ENCODE peak calls at places on chromosomes 5 and 9, in seven cellular contexts. One of them, this sample, is unnamed.

GRCh38 chr5:83374547-83374946 is 97.0 kb upstream of the VCAN start:
- DNase-seq in AG10803: peak
- DNase-seq in colonic mucosa: no peak
- DNase-seq in CD8-positive, alpha-beta T cell: no peak
- DNase-seq in dorsolateral prefrontal cortex: no peak
- DNase-seq in thyroid gland: peak
- DNase-seq in DND-41: no peak
- DNase-seq in this sample: peak

GRCh38 chr5:126972062-126972895 is 58.1 kb downstream of the MARCHF3 start:
- DNase-seq in AG10803: no peak
- DNase-seq in colonic mucosa: peak
- DNase-seq in CD8-positive, alpha-beta T cell: peak
- DNase-seq in dorsolateral prefrontal cortex: no peak
- DNase-seq in thyroid gland: no peak
- DNase-seq in DND-41: no peak
- DNase-seq in this sample: peak

GRCh38 chr5:178238711-178239592 is 6.3 kb upstream of the PHYKPL start:
- DNase-seq in AG10803: no peak
- DNase-seq in colonic mucosa: no peak
- DNase-seq in CD8-positive, alpha-beta T cell: no peak
- DNase-seq in dorsolateral prefrontal cortex: no peak
- DNase-seq in thyroid gland: no peak
- DNase-seq in DND-41: no peak
- DNase-seq in this sample: no peak

GRCh38 chr9:118401551-118401950 is 697.3 kb downstream of the TLR4 start:
- DNase-seq in AG10803: no peak
- DNase-seq in colonic mucosa: no peak
- DNase-seq in CD8-positive, alpha-beta T cell: no peak
- DNase-seq in dorsolateral prefrontal cortex: no peak
- DNase-seq in thyroid gland: no peak
- DNase-seq in DND-41: no peak
- DNase-seq in this sample: no peak

GRCh38 chr9:136643596-136644342 is 18.9 kb upstream of the EGFL7 start:
- DNase-seq in AG10803: no peak
- DNase-seq in colonic mucosa: no peak
- DNase-seq in CD8-positive, alpha-beta T cell: no peak
- DNase-seq in dorsolateral prefrontal cortex: no peak
- DNase-seq in thyroid gland: no peak
- DNase-seq in DND-41: no peak
- DNase-seq in this sample: no peak

GRCh38 chr9:116842658-116843057 is 155.6 kb downstream of the TRIM32 start:
- DNase-seq in AG10803: no peak
- DNase-seq in colonic mucosa: no peak
- DNase-seq in CD8-positive, alpha-beta T cell: no peak
- DNase-seq in dorsolateral prefrontal cortex: no peak
- DNase-seq in thyroid gland: no peak
- DNase-seq in DND-41: no peak
- DNase-seq in this sample: no peak

GRCh38 chr9:34558341-34558740 is 31.2 kb downstream of the CNTFR start:
- DNase-seq in AG10803: no peak
- DNase-seq in colonic mucosa: no peak
- DNase-seq in CD8-positive, alpha-beta T cell: no peak
- DNase-seq in dorsolateral prefrontal cortex: no peak
- DNase-seq in thyroid gland: no peak
- DNase-seq in DND-41: no peak
- DNase-seq in this sample: no peak

GRCh38 chr9:14251146-14252071 is 62.5 kb downstream of the NFIB start:
- DNase-seq in AG10803: peak
- DNase-seq in colonic mucosa: peak
- DNase-seq in CD8-positive, alpha-beta T cell: no peak
- DNase-seq in dorsolateral prefrontal cortex: peak
- DNase-seq in thyroid gland: peak
- DNase-seq in DND-41: no peak
- DNase-seq in this sample: peak

GRCh38 chr5:92977766-92978555 is 603.1 kb downstream of the NR2F1-AS1 start:
- DNase-seq in AG10803: no peak
- DNase-seq in colonic mucosa: no peak
- DNase-seq in CD8-positive, alpha-beta T cell: no peak
- DNase-seq in dorsolateral prefrontal cortex: no peak
- DNase-seq in thyroid gland: no peak
- DNase-seq in DND-41: no peak
- DNase-seq in this sample: no peak

GRCh38 chr9:79242489-79242888 is 329.3 kb upstream of the TLE4 start:
- DNase-seq in AG10803: no peak
- DNase-seq in colonic mucosa: no peak
- DNase-seq in CD8-positive, alpha-beta T cell: no peak
- DNase-seq in dorsolateral prefrontal cortex: no peak
- DNase-seq in thyroid gland: no peak
- DNase-seq in DND-41: no peak
- DNase-seq in this sample: no peak

GRCh38 chr5:14148890-14149671 is 5.9 kb downstream of the TRIO start:
- DNase-seq in AG10803: no peak
- DNase-seq in colonic mucosa: no peak
- DNase-seq in CD8-positive, alpha-beta T cell: no peak
- DNase-seq in dorsolateral prefrontal cortex: no peak
- DNase-seq in thyroid gland: no peak
- DNase-seq in DND-41: no peak
- DNase-seq in this sample: no peak

GRCh38 chr5:23208959-23209431 is 298.4 kb upstream of the PRDM9 start:
- DNase-seq in AG10803: no peak
- DNase-seq in colonic mucosa: no peak
- DNase-seq in CD8-positive, alpha-beta T cell: no peak
- DNase-seq in dorsolateral prefrontal cortex: no peak
- DNase-seq in thyroid gland: no peak
- DNase-seq in DND-41: peak
- DNase-seq in this sample: peak

GRCh38 chr5:8611067-8611466 is 742.1 kb downstream of the MTRR start:
- DNase-seq in AG10803: no peak
- DNase-seq in colonic mucosa: no peak
- DNase-seq in CD8-positive, alpha-beta T cell: no peak
- DNase-seq in dorsolateral prefrontal cortex: no peak
- DNase-seq in thyroid gland: no peak
- DNase-seq in DND-41: no peak
- DNase-seq in this sample: no peak

GRCh38 chr5:24363789-24364534 is 280.8 kb downstream of the CDH10 start:
- DNase-seq in AG10803: no peak
- DNase-seq in colonic mucosa: no peak
- DNase-seq in CD8-positive, alpha-beta T cell: no peak
- DNase-seq in dorsolateral prefrontal cortex: no peak
- DNase-seq in thyroid gland: no peak
- DNase-seq in DND-41: no peak
- DNase-seq in this sample: no peak

GRCh38 chr9:21056931-21057330 is 20.8 kb downstream of the IFNB1 start:
- DNase-seq in AG10803: peak
- DNase-seq in colonic mucosa: no peak
- DNase-seq in CD8-positive, alpha-beta T cell: no peak
- DNase-seq in dorsolateral prefrontal cortex: no peak
- DNase-seq in thyroid gland: no peak
- DNase-seq in DND-41: no peak
- DNase-seq in this sample: no peak

GRCh38 chr9:21060919-21061561 is 16.7 kb downstream of the IFNB1 start:
- DNase-seq in AG10803: peak
- DNase-seq in colonic mucosa: no peak
- DNase-seq in CD8-positive, alpha-beta T cell: no peak
- DNase-seq in dorsolateral prefrontal cortex: no peak
- DNase-seq in thyroid gland: no peak
- DNase-seq in DND-41: peak
- DNase-seq in this sample: peak
- TF ChIP-seq CTCF in AG10803: peak
- TF ChIP-seq CTCF in colonic mucosa: no peak
- TF ChIP-seq CTCF in CD8-positive, alpha-beta T cell: no peak
- TF ChIP-seq CTCF in dorsolateral prefrontal cortex: no peak
- TF ChIP-seq CTCF in thyroid gland: no peak
- TF ChIP-seq CTCF in DND-41: peak
- TF ChIP-seq CTCF in this sample: peak

GRCh38 chr5:2391021-2391420 is 360.5 kb downstream of the IRX2 start:
- DNase-seq in AG10803: no peak
- DNase-seq in colonic mucosa: no peak
- DNase-seq in CD8-positive, alpha-beta T cell: no peak
- DNase-seq in dorsolateral prefrontal cortex: no peak
- DNase-seq in thyroid gland: no peak
- DNase-seq in DND-41: no peak
- DNase-seq in this sample: no peak
- TF ChIP-seq CTCF in AG10803: no peak
- TF ChIP-seq CTCF in colonic mucosa: no peak
- TF ChIP-seq CTCF in CD8-positive, alpha-beta T cell: no peak
- TF ChIP-seq CTCF in dorsolateral prefrontal cortex: no peak
- TF ChIP-seq CTCF in thyroid gland: no peak
- TF ChIP-seq CTCF in DND-41: no peak
- TF ChIP-seq CTCF in this sample: no peak

GRCh38 chr5:61162832-61163567 is 732 bp upstream of the SMIM15 start:
- DNase-seq in AG10803: peak
- DNase-seq in colonic mucosa: peak
- DNase-seq in CD8-positive, alpha-beta T cell: no peak
- DNase-seq in dorsolateral prefrontal cortex: no peak
- DNase-seq in thyroid gland: no peak
- DNase-seq in DND-41: no peak
- DNase-seq in this sample: peak

GRCh38 chr5:61159841-61160240 is 2.4 kb downstream of the SMIM15 start:
- DNase-seq in AG10803: no peak
- DNase-seq in colonic mucosa: no peak
- DNase-seq in CD8-positive, alpha-beta T cell: no peak
- DNase-seq in dorsolateral prefrontal cortex: no peak
- DNase-seq in thyroid gland: no peak
- DNase-seq in DND-41: no peak
- DNase-seq in this sample: peak

GRCh38 chr5:61160497-61160896 is 1.8 kb downstream of the SMIM15 start:
- DNase-seq in AG10803: no peak
- DNase-seq in colonic mucosa: no peak
- DNase-seq in CD8-positive, alpha-beta T cell: no peak
- DNase-seq in dorsolateral prefrontal cortex: no peak
- DNase-seq in thyroid gland: no peak
- DNase-seq in DND-41: no peak
- DNase-seq in this sample: no peak

GRCh38 chr5:61163905-61164304 is 1.6 kb upstream of the SMIM15 start:
- DNase-seq in AG10803: no peak
- DNase-seq in colonic mucosa: no peak
- DNase-seq in CD8-positive, alpha-beta T cell: no peak
- DNase-seq in dorsolateral prefrontal cortex: no peak
- DNase-seq in thyroid gland: no peak
- DNase-seq in DND-41: no peak
- DNase-seq in this sample: no peak

DNA sequence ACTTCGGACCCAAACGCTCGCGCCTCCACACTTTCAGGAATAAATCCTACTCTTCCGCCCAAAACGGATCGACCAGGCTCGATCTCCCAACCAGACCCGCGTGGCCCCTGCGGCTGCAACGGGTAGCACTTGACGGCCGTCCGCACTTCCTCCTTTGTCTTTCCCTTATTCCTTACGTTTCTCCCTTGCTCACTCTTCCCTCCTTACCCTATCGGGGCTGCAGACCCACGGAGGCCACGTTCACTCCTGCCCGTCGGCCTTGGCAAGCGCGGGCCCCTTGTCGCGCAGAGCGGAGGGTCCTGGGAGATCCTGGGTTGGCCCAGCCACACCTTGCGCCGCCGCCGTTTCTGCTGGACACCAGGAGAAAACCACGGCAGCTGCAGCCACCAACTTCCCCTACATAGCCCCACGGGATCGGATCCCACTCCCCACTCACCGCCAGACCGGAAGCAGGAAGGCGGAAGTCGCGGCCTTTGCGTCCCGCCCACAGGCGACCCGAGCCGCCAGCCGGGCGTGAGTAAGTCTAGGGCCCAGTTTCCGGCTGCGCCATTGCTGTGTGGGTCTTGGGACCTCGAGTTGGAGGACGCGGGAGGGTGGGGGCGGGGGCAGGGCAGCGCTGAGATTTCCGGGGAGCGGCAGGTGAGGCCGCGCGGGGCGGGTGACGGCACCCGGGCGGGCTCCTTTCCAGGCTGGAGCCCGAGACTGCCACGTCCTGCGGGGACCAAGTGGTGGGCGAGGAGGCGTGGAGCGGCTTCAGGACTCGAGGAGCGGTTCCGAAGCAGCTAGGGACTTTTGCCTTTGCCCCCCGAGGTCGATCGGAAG is at the start of gene SMIM15:
- DNase-seq in AG10803: peak
- DNase-seq in colonic mucosa: peak
- DNase-seq in CD8-positive, alpha-beta T cell: peak
- DNase-seq in dorsolateral prefrontal cortex: peak
- DNase-seq in thyroid gland: peak
- DNase-seq in DND-41: peak
- DNase-seq in this sample: peak
- TF ChIP-seq CTCF in AG10803: peak
- TF ChIP-seq CTCF in colonic mucosa: no peak
- TF ChIP-seq CTCF in CD8-positive, alpha-beta T cell: no peak
- TF ChIP-seq CTCF in dorsolateral prefrontal cortex: peak
- TF ChIP-seq CTCF in thyroid gland: no peak
- TF ChIP-seq CTCF in DND-41: no peak
- TF ChIP-seq CTCF in this sample: no peak

DNA sequence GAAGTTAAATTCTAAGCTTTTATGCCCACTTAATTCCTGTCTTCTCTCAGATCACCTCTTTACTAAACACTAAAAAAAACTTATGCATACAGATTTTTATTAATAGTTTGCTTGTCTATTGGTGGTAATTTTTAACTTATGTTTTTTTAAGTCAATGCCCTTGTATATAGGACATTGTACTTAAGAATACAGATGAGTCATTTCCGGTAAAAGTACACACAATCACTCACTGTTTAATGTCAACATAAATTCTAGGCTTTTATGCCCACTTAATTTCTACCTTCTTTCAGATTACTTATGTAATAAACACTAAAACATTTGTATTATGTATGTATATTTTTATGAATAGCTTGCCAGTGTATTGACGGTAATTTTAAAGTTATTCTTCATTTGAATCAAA is 872.8 kb upstream of the CDH9 start:
- DNase-seq in AG10803: no peak
- DNase-seq in colonic mucosa: no peak
- DNase-seq in CD8-positive, alpha-beta T cell: no peak
- DNase-seq in dorsolateral prefrontal cortex: no peak
- DNase-seq in thyroid gland: no peak
- DNase-seq in DND-41: no peak
- DNase-seq in this sample: peak
- TF ChIP-seq CTCF in AG10803: no peak
- TF ChIP-seq CTCF in colonic mucosa: no peak
- TF ChIP-seq CTCF in CD8-positive, alpha-beta T cell: no peak
- TF ChIP-seq CTCF in dorsolateral prefrontal cortex: no peak
- TF ChIP-seq CTCF in thyroid gland: no peak
- TF ChIP-seq CTCF in DND-41: no peak
- TF ChIP-seq CTCF in this sample: no peak

This sample was measured in choroid plexus epithelial cell.